ENCODE peak calls at places on chromosomes 6 and 20, in five cellular contexts. A is fibroblast of pulmonary artery, X is endodermal cell, H is fibroblast of the aortic adventitia, N is foreskin fibroblast. W is an unnamed sample.

GRCh38 chr20:33896509-33896908 is 85.4 kb downstream of the CHMP4B start:
- DNase-seq in A (peak; percentile 65), X (no peak), H (peak; percentile 78), N (peak; percentile 70), W (peak; percentile 62)

GRCh38 chr20:51749674-51750036 is 18.5 kb downstream of the ATP9A start:
- DNase-seq in A (peak; percentile 36), X (no peak), H (peak; percentile 69), N (peak; percentile 77), W (peak; percentile 54)

GRCh38 chr6:98998103-98998502 is 50.4 kb upstream of the FBXL4 start:
- DNase-seq in A (no peak), X (no peak), H (no peak), N (no peak), W (no peak)

GRCh38 chr20:35942243-35942642 is 12.1 kb downstream of the SCAND1 start:
- DNase-seq in A (no peak), X (no peak), H (no peak), N (no peak), W (no peak)

GRCh38 chr20:53146201-53146891 is 174.2 kb downstream of the TSHZ2 start:
- DNase-seq in A (no peak), X (no peak), H (no peak), N (no peak), W (no peak)

GRCh38 chr6:168196881-168197635 is 118.0 kb upstream of the FRMD1 start:
- DNase-seq in A (no peak), X (peak; percentile 42), H (no peak), N (no peak), W (no peak)

GRCh38 chr6:82145926-82146452 is 101.6 kb downstream of the IBTK start:
- DNase-seq in A (no peak), X (no peak), H (no peak), N (peak; percentile 14), W (peak; percentile 28)

GRCh38 chr6:115896538-115897129 is 164.1 kb downstream of the FRK start:
- DNase-seq in A (peak; percentile 55), X (no peak), H (peak; percentile 35), N (peak; percentile 76), W (peak; percentile 68)

GRCh38 chr6:113756290-113756665 is 100.9 kb upstream of the MARCKS start:
- DNase-seq in A (no peak), X (no peak), H (no peak), N (no peak), W (no peak)

GRCh38 chr6:107776415-107776814 is 47.7 kb downstream of the SCML4 start:
- DNase-seq in A (no peak), X (no peak), H (no peak), N (no peak), W (no peak)

GRCh38 chr6:107715523-107716321 is 108.4 kb downstream of the SCML4 start:
- DNase-seq in A (no peak), X (peak; percentile 30), H (no peak), N (no peak), W (no peak)

GRCh38 chr20:22861990-22862389 is 173.1 kb upstream of the SSTR4 start:
- DNase-seq in A (peak; percentile 15), X (no peak), H (no peak), N (peak; percentile 20), W (no peak)

GRCh38 chr6:22764521-22764920 is 195.2 kb downstream of the HDGFL1 start:
- DNase-seq in A (peak; percentile 11), X (no peak), H (peak; percentile 9), N (peak; percentile 78), W (peak; percentile 72)

GRCh38 chr6:159249150-159249549 is 80.0 kb downstream of the FNDC1 start:
- DNase-seq in A (peak; percentile 10), X (no peak), H (peak; percentile 82), N (peak; percentile 54), W (peak; percentile 5)

GRCh38 chr6:119495230-119495683 is 145.7 kb upstream of the MAN1A1 start:
- DNase-seq in A (no peak), X (no peak), H (no peak), N (no peak), W (no peak)

GRCh38 chr6:18598865-18599264 is 211.7 kb downstream of the RNF144B start:
- DNase-seq in A (no peak), X (no peak), H (no peak), N (no peak), W (no peak)

GRCh38 chr6:111515259-111515658 is 32.2 kb upstream of the REV3L start:
- DNase-seq in A (no peak), X (no peak), H (no peak), N (no peak), W (no peak)

GRCh38 chr20:57998276-57998675 is 230.2 kb downstream of the ANKRD60 start:
- DNase-seq in A (no peak), X (peak; percentile 64), H (no peak), N (no peak), W (no peak)

GRCh38 chr20:58001381-58001780 is 227.1 kb downstream of the ANKRD60 start:
- DNase-seq in A (no peak), X (no peak), H (no peak), N (no peak), W (no peak)

GRCh38 chr20:57998981-57999464 is 229.4 kb downstream of the ANKRD60 start:
- DNase-seq in A (no peak), X (no peak), H (no peak), N (no peak), W (no peak)

GRCh38 chr20:57996936-57997629 is 231.4 kb downstream of the ANKRD60 start:
- DNase-seq in A (peak; percentile 6), X (no peak), H (peak; percentile 6), N (peak; percentile 73), W (peak; percentile 66)

DNA sequence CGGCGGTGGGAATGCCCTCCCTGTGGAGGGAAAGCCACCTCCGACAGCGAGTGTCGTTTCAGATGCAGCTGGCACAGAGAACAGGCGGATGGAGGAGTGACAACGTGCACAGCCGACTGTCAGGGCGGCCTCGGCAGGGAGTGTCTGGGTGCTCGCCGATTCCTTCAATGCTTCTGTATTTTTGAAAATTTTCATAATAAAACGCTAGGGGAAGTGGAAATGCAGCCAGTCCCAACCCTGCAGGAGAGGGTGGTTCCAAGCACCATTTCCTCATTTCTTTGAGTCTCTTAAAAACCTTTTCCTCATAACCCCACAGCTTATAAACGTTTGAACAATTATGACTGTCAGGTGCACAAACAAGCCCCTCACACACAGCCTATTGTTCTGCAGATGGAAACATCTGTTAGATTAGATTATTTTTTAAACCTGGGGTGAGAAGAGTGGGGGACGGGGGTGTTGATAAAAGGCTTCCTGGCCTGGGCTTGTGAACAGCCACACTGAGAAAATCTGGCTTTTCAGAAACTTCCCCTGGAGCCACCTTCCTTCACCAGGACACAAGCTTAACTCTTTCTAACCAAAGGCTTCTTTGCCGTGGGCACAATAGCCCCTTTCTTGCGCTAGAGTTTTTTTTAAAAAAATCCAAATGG is 228.9 kb downstream of the ANKRD60 start:
- DNase-seq in A (no peak), X (peak; percentile 63), H (no peak), N (peak; percentile 30), W (no peak)
- H3K4me3 ChIP-seq in A (no peak overlapping the region), X (no peak overlapping the region), H (no peak overlapping the region), N (no peak overlapping the region), W (no peak overlapping the region)

DNA sequence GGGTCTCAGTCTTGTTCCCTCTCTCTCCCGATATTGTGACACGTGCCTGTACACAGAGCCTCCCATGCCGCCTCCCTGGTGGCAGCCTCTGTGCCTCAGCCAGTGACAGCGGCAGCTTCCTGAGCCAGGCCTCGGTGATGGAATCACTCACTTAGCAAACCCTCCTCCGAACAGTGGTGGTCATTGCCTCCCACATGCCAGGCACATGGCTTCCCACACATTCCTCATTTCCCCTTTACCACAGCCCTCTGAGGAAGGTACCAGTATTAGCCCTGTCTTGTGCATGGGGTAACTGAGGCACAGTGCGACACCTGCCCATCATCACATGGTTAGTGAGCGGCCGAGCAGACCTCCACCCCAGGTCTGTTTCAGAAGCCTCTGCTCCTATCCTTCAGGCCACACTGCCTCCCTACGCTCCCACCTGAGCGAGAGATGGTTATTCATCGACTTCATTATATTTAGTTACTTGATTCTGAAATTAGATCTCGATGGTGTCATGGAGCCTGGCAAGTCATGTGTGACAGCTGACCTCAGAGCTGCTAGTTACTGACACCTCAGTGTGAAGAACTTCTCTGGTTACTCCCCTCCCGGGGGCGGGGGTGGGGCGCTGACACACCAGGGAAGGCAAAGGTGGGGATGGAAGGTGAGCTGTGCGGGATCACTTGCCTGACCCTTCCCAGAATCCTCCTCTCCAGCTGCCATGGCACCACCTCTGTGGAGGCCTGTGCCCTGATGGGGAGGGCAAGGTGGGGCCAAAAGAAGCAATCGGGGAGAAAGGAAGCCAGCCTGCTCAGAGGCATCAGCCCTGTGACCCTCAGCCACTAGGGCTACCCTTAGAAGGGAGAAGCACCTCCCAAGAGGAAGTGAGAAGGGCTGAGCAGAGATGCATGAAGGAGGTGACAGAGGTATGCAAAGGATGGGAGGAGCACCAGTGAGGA is 17.9 kb downstream of the MDGA1 start:
- DNase-seq in A (no peak), X (peak; percentile 78), H (no peak), N (no peak), W (no peak)
- TF ChIP-seq CTCF in A (no peak), X (no peak), H (no peak), N (no peak), W (no peak)

GRCh38 chr20:62388839-62389600 is 2.1 kb downstream of the RPS21 start:
- DNase-seq in A (no peak), X (no peak), H (no peak), N (no peak), W (no peak)
- H3K4me3 ChIP-seq in A (no peak overlapping the region), X (peak overlapping the region; percentile 100), H (no peak overlapping the region), N (no peak overlapping the region), W (no peak overlapping the region)

GRCh38 chr20:31496761-31497295 is 17.4 kb upstream of the HM13 start:
- DNase-seq in A (peak; percentile 52), X (no peak), H (peak; percentile 74), N (peak; percentile 19), W (no peak)
- TF ChIP-seq CTCF in A (no peak), X (no peak), H (no peak), N (no peak), W (no peak)

GRCh38 chr6:3355358-3356055 is 96.8 kb downstream of the PSMG4 start:
- DNase-seq in A (no peak), X (peak; percentile 68), H (no peak), N (peak; percentile 57), W (peak; percentile 62)
- H3K4me3 ChIP-seq in A (peak overlapping the region; percentile 39), X (no peak overlapping the region), H (peak overlapping the region; percentile 26), N (peak overlapping the region; percentile 52), W (peak overlapping the region; percentile 34)

GRCh38 chr6:40138273-40138720 is 204.0 kb upstream of the MOCS1 start:
- DNase-seq in A (no peak), X (no peak), H (no peak), N (no peak), W (no peak)
- TF ChIP-seq CTCF in A (no peak), X (no peak), H (no peak), N (no peak), W (no peak)

DNA sequence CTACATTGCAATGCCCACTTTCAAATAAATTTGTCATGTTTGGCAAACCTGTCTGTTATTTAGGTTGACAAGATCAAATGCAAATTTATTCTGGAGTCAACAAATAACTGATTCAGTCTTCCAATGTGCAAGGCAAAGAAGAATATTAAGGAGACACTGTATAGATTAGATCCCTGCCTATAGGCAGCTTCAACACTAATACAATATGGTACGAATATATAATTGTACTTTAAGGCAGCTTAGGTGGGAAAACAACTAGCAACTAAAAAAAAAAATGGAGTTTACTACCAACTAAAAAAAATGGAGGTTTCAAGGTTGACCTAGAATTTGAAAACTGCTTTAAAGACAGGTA is 1.7 kb upstream of the PHF10 start:
- DNase-seq in A (no peak), X (no peak), H (no peak), N (no peak), W (no peak)
- H3K4me3 ChIP-seq in A (no peak overlapping the region), X (peak overlapping the region; percentile 86), H (no peak overlapping the region), N (no peak overlapping the region), W (no peak overlapping the region)